ENCODE peak calls at places on chromosomes 13 and 19, in four cellular contexts. X is A549, H is spleen, O is cardiac muscle cell. Z is an unnamed sample. For H3K4me1, the result is how much of the 10 kb centered on the place peaks cover.

GRCh38 chr13:30341815-30342570 is 34.6 kb upstream of the KATNAL1 start:
- DNase-seq in H (no peak), O (peak), X (no peak), Z (peak)

GRCh38 chr13:108302279-108302678 is 32.8 kb downstream of the TNFSF13B start:
- DNase-seq in H (no peak), X (no peak), O (no peak), Z (peak)

GRCh38 chr13:50735071-50735470 is 108.4 kb downstream of the DLEU7 start:
- DNase-seq in H (no peak), O (no peak), X (no peak), Z (no peak)

GRCh38 chr13:71864981-71865857 is 1.8 kb downstream of the DACH1 start:
- DNase-seq in X (no peak), O (peak), H (peak), Z (no peak)

GRCh38 chr13:29131881-29132668 is 311.9 kb downstream of the MTUS2 start:
- DNase-seq in X (no peak), O (no peak), H (no peak), Z (no peak)

GRCh38 chr13:39451860-39452301 is 151.1 kb downstream of the LHFPL6 start:
- DNase-seq in X (no peak), O (peak), H (no peak), Z (peak)

GRCh38 chr13:110306960-110307696 is at the start of the genes COL4A1 and COL4A2:
- DNase-seq in O (peak), X (peak), H (no peak), Z (peak)

GRCh38 chr19:2554856-2555255 is 78.9 kb downstream of the GADD45B start:
- DNase-seq in X (no peak), H (peak), O (no peak), Z (peak)

GRCh38 chr13:112733112-112733511 is 43.3 kb downstream of the ATP11A start:
- DNase-seq in H (peak), X (no peak), O (no peak), Z (no peak)

GRCh38 chr19:15110418-15110815 is 3.2 kb downstream of the SYDE1 start:
- DNase-seq in X (no peak), O (no peak), H (no peak), Z (no peak)

GRCh38 chr13:109166807-109167206 is 537.4 kb downstream of the MYO16 start:
- DNase-seq in X (no peak), H (no peak), O (no peak), Z (no peak)

GRCh38 chr13:50645092-50645491 is 198.4 kb downstream of the DLEU7 start:
- DNase-seq in H (no peak), X (no peak), O (peak), Z (peak)

GRCh38 chr19:46422344-46422743 is 6.4 kb downstream of the PNMA8C start:
- DNase-seq in H (peak), O (no peak), X (no peak), Z (no peak)

GRCh38 chr13:102862624-102863210 is 16.9 kb downstream of the ERCC5 start:
- DNase-seq in O (no peak), X (no peak), H (no peak), Z (no peak)

GRCh38 chr13:50406831-50407230 is 391.6 kb downstream of the KCNRG start:
- DNase-seq in O (no peak), X (no peak), H (no peak), Z (no peak)

GRCh38 chr19:5652261-5652660 is 28.1 kb downstream of the MICOS13 start:
- DNase-seq in X (no peak), O (no peak), H (peak), Z (no peak)

GRCh38 chr13:52786747-52787146 is 47.1 kb upstream of the CNMD start:
- DNase-seq in O (no peak), H (no peak), X (no peak), Z (no peak)

GRCh38 chr13:113291997-113292862 is 4.8 kb upstream of the LAMP1 start:
- DNase-seq in O (peak), X (no peak), H (no peak), Z (peak)

GRCh38 chr13:107275945-107276614 is 708.1 kb upstream of the ARGLU1 start:
- DNase-seq in X (no peak), O (peak), H (no peak), Z (no peak)

GRCh38 chr13:113207890-113208423 is 512 bp downstream of the PCID2 start:
- DNase-seq in O (peak), X (peak), H (no peak), Z (peak)

GRCh38 chr19:46604781-46605355 is 3.7 kb downstream of the CALM3 start:
- DNase-seq in H (peak), O (no peak), X (no peak), Z (no peak)

GRCh38 chr19:2500861-2501260 is 24.9 kb downstream of the GADD45B start:
- DNase-seq in H (no peak), O (no peak), X (no peak), Z (no peak)

GRCh38 chr13:79401259-79402071 is 4.6 kb downstream of the RBM26 start:
- DNase-seq in X (no peak), O (no peak), H (no peak), Z (no peak)

GRCh38 chr19:4654437-4655361 is 15.4 kb downstream of the TNFAIP8L1 start:
- DNase-seq in O (no peak), X (no peak), H (no peak), Z (no peak)

GRCh38 chr19:16807416-16808274 is 21.6 kb upstream of the SIN3B start:
- DNase-seq in H (no peak), X (no peak), O (no peak), Z (no peak)

GRCh38 chr13:22926176-22927007 is 254.4 kb upstream of the SGCG start:
- DNase-seq in X (no peak), H (peak), O (peak), Z (no peak)

GRCh38 chr19:40549007-40549708 is 27.5 kb upstream of the SHKBP1 start:
- DNase-seq in O (peak), X (peak), H (peak), Z (peak)

GRCh38 chr19:39946532-39946931 is 12.1 kb upstream of the FCGBP start:
- DNase-seq in X (no peak), H (no peak), O (peak), Z (peak)

GRCh38 chr19:47225746-47226425 is 5.1 kb downstream of the BBC3 start:
- DNase-seq in H (peak), O (peak), X (peak), Z (peak)

GRCh38 chr13:101915333-101915732 is 462.9 kb downstream of the ITGBL1 start:
- DNase-seq in O (no peak), H (no peak), X (no peak), Z (no peak)

GRCh38 chr19:38529610-38530009 is 88.1 kb downstream of the MAP4K1 start:
- DNase-seq in X (no peak), O (no peak), H (no peak), Z (no peak)

GRCh38 chr13:60837806-60838205 is 440.8 kb downstream of the TDRD3 start:
- DNase-seq in X (no peak), O (no peak), H (no peak), Z (no peak)

GRCh38 chr13:60836821-60837220 is 439.8 kb downstream of the TDRD3 start:
- DNase-seq in H (no peak), X (no peak), O (no peak), Z (no peak)

GRCh38 chr13:60838581-60838980 is 441.6 kb downstream of the TDRD3 start:
- DNase-seq in H (no peak), X (no peak), O (no peak), Z (no peak)
- H3K4me1 ChIP-seq in H (under half), X (under half), O (under half), Z (under half)

DNA sequence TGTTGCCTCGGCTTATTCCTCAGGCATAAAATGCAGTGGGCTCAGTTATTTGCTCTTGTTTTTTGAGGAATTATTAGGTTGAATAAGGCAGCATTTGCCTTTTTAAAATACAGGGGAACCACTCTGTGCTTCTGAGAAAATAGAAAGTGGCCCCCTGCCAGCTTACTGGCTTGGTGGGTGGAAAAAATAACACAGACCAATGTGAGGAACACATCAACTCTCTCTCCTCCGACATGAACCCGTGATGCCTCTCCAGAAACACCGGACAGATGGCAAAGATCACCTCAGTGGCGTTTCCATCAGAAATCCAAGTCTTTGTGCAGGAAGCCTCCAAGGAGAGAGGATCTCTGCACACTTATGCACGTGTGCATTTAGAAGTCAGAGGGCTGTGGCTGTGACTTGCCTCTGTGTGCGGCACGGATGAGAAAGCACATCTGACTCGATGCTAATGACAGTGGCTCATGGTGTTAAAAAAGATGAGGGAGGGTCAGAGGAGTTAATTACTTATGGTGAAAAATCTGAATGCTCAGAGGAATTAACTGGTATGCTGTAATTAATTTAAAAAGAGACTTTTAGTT is 112.3 kb upstream of the KLF12 start:
- DNase-seq in O (peak), X (no peak), H (no peak), Z (no peak)
- H3K4me1 ChIP-seq in O (under half), X (under half), H (under half), Z (under half)

GRCh38 chr19:48950830-48951519 is 3.7 kb upstream of the BAX start:
- DNase-seq in O (no peak), H (no peak), X (no peak), Z (no peak)
- H3K4me1 ChIP-seq in O (under half), H (under half), X (under half), Z (under half)

DNA sequence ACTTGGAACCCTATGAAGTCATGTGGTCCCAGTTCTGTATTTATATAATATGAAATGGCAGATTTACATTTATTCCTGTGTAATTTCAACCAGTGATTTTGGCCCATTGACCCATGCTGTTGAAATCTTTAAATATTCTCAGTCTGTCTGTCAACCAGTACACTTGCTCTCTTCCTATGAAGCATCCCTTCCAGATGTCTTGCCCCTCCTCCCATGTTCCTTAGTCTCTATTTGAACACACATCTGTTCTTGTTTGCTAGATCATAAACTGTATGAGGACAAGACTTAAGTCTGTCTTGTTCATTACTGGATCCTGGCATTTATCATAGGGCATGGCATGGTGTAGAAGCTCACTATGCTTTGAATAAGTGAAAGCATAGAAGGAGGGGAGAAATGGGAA is 35.0 kb downstream of the STARD13 start:
- DNase-seq in H (no peak), O (no peak), X (no peak), Z (no peak)
- H3K4me1 ChIP-seq in H (under half), O (under half), X (under half), Z (under half)

DNA sequence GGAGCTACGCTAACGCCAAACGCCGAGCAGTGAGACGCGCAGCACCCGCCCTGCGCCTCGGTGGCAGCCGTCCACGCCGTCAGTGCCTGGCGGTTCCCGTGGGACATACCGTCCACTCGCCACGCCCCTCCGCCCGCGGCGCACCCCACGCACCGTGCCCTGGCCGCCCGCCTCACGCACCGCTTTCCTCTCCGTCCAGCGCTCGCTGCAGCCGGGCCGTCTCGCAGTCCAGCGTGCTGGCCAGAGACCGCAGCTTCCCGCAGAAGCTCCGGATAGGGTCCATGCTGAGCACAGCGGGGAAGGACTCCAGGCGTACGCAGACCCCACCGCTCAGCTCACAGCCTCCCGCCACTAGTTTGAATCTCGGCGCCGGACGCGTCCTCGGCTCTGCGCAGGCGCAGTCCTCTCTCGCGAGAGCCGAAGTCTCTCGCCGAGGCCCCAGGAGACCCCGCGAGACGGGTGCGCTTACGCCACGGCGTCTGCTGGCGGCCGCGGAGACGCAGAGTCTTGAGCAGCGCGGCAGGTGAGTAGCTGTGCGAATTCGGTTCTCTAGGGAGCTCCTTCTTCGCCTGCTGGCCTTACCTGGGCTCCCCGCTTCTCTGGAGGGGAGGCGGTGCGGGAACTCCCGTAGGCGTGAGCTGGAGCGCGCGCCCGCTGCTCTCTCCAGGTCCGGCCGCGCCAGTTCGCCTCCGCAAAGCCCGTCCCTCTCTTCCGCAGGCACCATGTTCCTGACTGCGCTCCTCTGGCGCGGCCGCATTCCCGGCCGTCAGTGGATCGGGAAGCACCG is at the start of the genes MRPL57 and SKA3:
- DNase-seq in X (peak), O (peak), H (peak), Z (peak)
- H3K4me1 ChIP-seq in X (under half), O (under half), H (under half), Z (under half)

GRCh38 chr19:35313614-35314013 is 15.4 kb upstream of the CD22 start:
- DNase-seq in X (no peak), O (no peak), H (no peak), Z (no peak)
- H3K4me1 ChIP-seq in X (under half), O (under half), H (under half), Z (under half)

GRCh38 chr19:54364775-54365257 is at the start of gene LAIR1:
- DNase-seq in H (peak), O (peak), X (no peak), Z (no peak)
- H3K4me1 ChIP-seq in H (half or more), O (under half), X (under half), Z (under half)

GRCh38 chr13:46663216-46663615 is 110.2 kb downstream of the LRCH1 start:
- DNase-seq in X (no peak), O (no peak), H (no peak), Z (no peak)

GRCh38 chr13:46662690-46663089 is 109.7 kb downstream of the LRCH1 start:
- DNase-seq in O (no peak), H (no peak), X (no peak), Z (peak)

GRCh38 chr13:46665243-46665629 is 112.3 kb downstream of the LRCH1 start:
- DNase-seq in H (no peak), X (no peak), O (no peak), Z (no peak)

GRCh38 chr13:46664195-46664594 is 111.2 kb downstream of the LRCH1 start:
- DNase-seq in X (no peak), O (no peak), H (no peak), Z (peak)

DNA sequence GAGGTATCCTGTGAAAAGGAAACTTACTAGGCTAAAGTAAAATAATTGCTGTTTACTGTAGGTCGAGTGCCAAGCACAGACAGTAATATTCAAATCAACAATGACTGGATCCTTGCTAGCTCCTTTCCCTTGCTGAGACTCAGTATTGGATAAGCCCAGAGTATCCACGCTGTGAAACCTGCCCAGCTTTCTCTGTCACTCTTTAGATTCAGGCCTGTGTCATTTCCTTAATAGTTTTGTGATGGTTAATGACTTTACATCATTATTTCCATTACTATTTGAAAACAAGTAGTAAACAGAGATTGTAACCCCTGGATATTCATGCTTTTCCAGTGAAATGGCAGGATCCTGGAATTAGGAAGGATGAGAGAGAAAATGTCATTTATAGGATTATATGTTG is 110.7 kb downstream of the LRCH1 start:
- DNase-seq in O (no peak), H (no peak), X (no peak), Z (peak)
- H3K4me1 ChIP-seq in O (half or more), H (half or more), X (half or more), Z (under half)

GRCh38 chr19:35459414-35460082 is 11.5 kb downstream of the FFAR2 start:
- DNase-seq in X (no peak), H (peak), O (peak), Z (no peak)
- H3K4me1 ChIP-seq in X (under half), H (half or more), O (under half), Z (under half)

DNA sequence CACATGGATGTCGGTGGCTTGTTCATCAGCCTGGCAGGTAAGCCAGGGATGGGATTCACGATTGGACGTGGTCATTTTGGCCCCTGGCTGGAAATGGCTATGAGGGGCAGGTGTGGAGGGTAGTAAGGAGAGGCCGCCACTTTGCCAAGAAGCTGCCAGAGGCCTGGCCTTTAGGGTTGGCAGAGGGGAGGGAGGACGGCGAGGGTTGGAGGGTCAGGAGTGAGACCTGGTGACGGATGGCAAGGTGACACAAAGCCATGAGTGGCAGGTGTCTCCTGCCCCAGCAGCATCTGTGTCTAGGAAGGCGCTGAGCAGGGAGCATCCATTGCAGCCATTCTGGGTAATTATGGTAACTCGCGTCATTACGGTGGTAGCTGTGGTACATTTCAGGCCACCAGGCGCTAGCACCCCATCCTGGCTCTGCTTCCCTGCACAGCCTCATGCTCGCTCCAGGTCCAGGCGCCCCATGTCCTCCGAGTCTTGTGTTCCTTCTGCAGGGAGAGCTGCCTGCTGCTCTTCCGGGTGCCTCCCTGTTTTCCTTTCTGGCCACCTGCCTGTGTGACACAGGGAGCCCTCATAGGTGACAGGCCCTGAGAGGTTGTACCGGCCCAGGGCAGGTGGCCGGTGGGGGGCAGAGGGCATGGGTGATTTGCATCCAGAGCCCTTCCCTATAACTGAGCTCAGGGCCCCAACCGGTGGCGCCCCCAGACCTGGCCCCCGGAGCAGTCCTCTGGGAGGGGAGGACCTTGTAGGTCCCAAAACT is 4.2 kb downstream of the SSBP4 start:
- DNase-seq in H (no peak), X (no peak), O (no peak), Z (no peak)
- H3K4me1 ChIP-seq in H (half or more), X (under half), O (under half), Z (under half)

Z was measured in trophoblast cell.